ENCODE peak calls at places on chromosome 18, in ten cellular contexts. V is uterus, R is GM13976, S is body of pancreas, Z is transverse colon, I is retinal pigment epithelial cell, F is HL-60, A is Calu3, T is IMR-90, W is mesothelial cell of epicardium. J is an unnamed sample.

GRCh38 chr18:51009071-51009470 is 20.9 kb upstream of the SMAD4 start:
- DNase-seq in V (no peak), R (no peak), S (no peak), Z (no peak), I (no peak), F (peak), A (no peak), T (peak), W (no peak), J (no peak)

GRCh38 chr18:48914581-48915251 is 36.0 kb downstream of the SMAD7 start:
- DNase-seq in V (peak), R (no peak), S (no peak), Z (no peak), I (no peak), F (no peak), A (no peak), T (no peak), W (no peak), J (no peak)

GRCh38 chr18:23934863-23935262 is 79.7 kb upstream of the TTC39C start:
- DNase-seq in V (no peak), R (no peak), S (no peak), Z (no peak), I (no peak), F (no peak), A (no peak), T (no peak), W (no peak), J (no peak)

GRCh38 chr18:21180588-21180987 is 61.4 kb upstream of the GREB1L start:
- DNase-seq in V (no peak), R (no peak), S (no peak), Z (no peak), I (no peak), F (no peak), A (no peak), T (no peak), W (no peak), J (no peak)

GRCh38 chr18:22471546-22472131 is 53.9 kb upstream of the CTAGE1 start:
- DNase-seq in V (no peak), R (no peak), S (peak), Z (no peak), I (peak), F (no peak), A (no peak), T (peak), W (no peak), J (no peak)

GRCh38 chr18:78984941-78985784 is 5.5 kb downstream of the SALL3 start:
- DNase-seq in V (no peak), R (no peak), S (no peak), Z (no peak), I (peak), F (peak), A (no peak), T (no peak), W (no peak), J (peak)

GRCh38 chr18:28728891-28729290 is 552.0 kb upstream of the CDH2 start:
- DNase-seq in V (no peak), R (no peak), S (no peak), Z (no peak), I (no peak), F (no peak), A (no peak), T (peak), W (no peak), J (no peak)

GRCh38 chr18:58215005-58215404 is 171.0 kb downstream of the NEDD4L start:
- DNase-seq in V (no peak), R (no peak), S (no peak), Z (no peak), I (no peak), F (no peak), A (no peak), T (no peak), W (no peak), J (no peak)

GRCh38 chr18:464311-464659 is 36.2 kb downstream of the COLEC12 start:
- DNase-seq in V (no peak), R (no peak), S (no peak), Z (no peak), I (no peak), F (peak), A (no peak), T (no peak), W (no peak), J (no peak)

GRCh38 chr18:36942264-36942663 is 113.3 kb downstream of the KIAA1328 start:
- DNase-seq in V (no peak), R (peak), S (peak), Z (no peak), I (peak), F (peak), A (peak), T (peak), W (no peak), J (peak)

GRCh38 chr18:30828700-30829099 is 213.8 kb downstream of the DSC3 start:
- DNase-seq in V (no peak), R (no peak), S (no peak), Z (no peak), I (no peak), F (no peak), A (peak), T (no peak), W (no peak), J (no peak)

GRCh38 chr18:6891788-6892187 is 162.3 kb downstream of the ARHGAP28 start:
- DNase-seq in V (no peak), R (no peak), S (no peak), Z (no peak), I (no peak), F (no peak), A (no peak), T (peak), W (no peak), J (no peak)

GRCh38 chr18:12032786-12033642 is 51.7 kb downstream of the IMPA2 start:
- DNase-seq in V (no peak), R (no peak), S (no peak), Z (no peak), I (no peak), F (no peak), A (no peak), T (peak), W (no peak), J (no peak)

GRCh38 chr18:39946623-39947061 is 2008.4 kb upstream of the PIK3C3 start:
- DNase-seq in V (no peak), R (no peak), S (no peak), Z (no peak), I (peak), F (no peak), A (peak), T (peak), W (no peak), J (no peak)

GRCh38 chr18:44620821-44621220 is 59.9 kb upstream of the SETBP1 start:
- DNase-seq in V (no peak), R (no peak), S (no peak), Z (no peak), I (no peak), F (no peak), A (no peak), T (no peak), W (no peak), J (no peak)

GRCh38 chr18:13265901-13266207 is 47.3 kb downstream of the LDLRAD4 start:
- DNase-seq in V (no peak), R (no peak), S (no peak), Z (no peak), I (no peak), F (no peak), A (no peak), T (no peak), W (no peak), J (no peak)

GRCh38 chr18:12013186-12013916 is 32.0 kb downstream of the IMPA2 start:
- DNase-seq in V (no peak), R (no peak), S (no peak), Z (no peak), I (no peak), F (peak), A (no peak), T (no peak), W (no peak), J (no peak)

GRCh38 chr18:7617738-7618422 is 50.8 kb downstream of the PTPRM start:
- DNase-seq in V (peak), R (no peak), S (peak), Z (peak), I (peak), F (no peak), A (no peak), T (peak), W (no peak), J (no peak)

GRCh38 chr18:67373636-67374035 is 142.9 kb downstream of the DSEL start:
- DNase-seq in V (no peak), R (no peak), S (no peak), Z (no peak), I (no peak), F (no peak), A (no peak), T (no peak), W (no peak), J (no peak)

GRCh38 chr18:68848242-68848641 is 50.4 kb downstream of the CCDC102B start:
- DNase-seq in V (no peak), R (no peak), S (no peak), Z (no peak), I (no peak), F (no peak), A (no peak), T (no peak), W (no peak), J (no peak)

GRCh38 chr18:23912356-23912755 is 102.2 kb upstream of the TTC39C start:
- DNase-seq in V (no peak), R (no peak), S (no peak), Z (no peak), I (no peak), F (no peak), A (no peak), T (peak), W (no peak), J (no peak)

GRCh38 chr18:9714832-9715343 is 6.8 kb downstream of the RAB31 start:
- DNase-seq in V (no peak), R (no peak), S (no peak), Z (no peak), I (no peak), F (no peak), A (no peak), T (no peak), W (no peak), J (no peak)

GRCh38 chr18:70671889-70672551 is 383.2 kb downstream of the SOCS6 start:
- DNase-seq in V (no peak), R (no peak), S (no peak), Z (no peak), I (no peak), F (no peak), A (no peak), T (no peak), W (no peak), J (no peak)

GRCh38 chr18:43780782-43781340 is 503.6 kb upstream of the SYT4 start:
- DNase-seq in V (no peak), R (no peak), S (no peak), Z (no peak), I (no peak), F (no peak), A (no peak), T (peak), W (no peak), J (no peak)

GRCh38 chr18:45571714-45572113 is 43.6 kb upstream of the SLC14A2 start:
- DNase-seq in V (no peak), R (no peak), S (no peak), Z (no peak), I (no peak), F (no peak), A (no peak), T (no peak), W (no peak), J (no peak)

DNA sequence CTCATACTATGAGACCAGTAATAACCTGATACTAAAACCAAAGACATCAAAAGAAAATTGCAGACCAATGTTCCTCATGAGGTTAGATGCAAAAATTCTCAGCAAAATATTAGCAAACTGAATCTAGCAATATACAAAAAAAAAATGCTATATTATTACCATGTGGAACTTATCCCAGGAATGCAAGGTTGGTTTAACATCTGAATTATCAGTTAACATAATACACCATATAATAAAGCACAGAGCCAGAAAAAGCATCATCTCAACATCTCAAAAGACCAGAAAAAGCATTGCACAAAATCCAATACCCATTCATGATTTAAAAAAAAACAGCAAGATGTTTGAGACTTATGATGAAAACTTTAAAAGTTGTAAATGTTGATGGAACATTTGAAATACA is 8.3 kb upstream of the ZCCHC2 start:
- DNase-seq in V (no peak), R (no peak), S (no peak), Z (no peak), I (no peak), F (no peak), A (no peak), T (no peak), W (no peak), J (no peak)
- TF ChIP-seq CTCF in V (no peak), R (no peak), S (no peak), Z (no peak), I (no peak), F (no peak), A (no peak), T (no peak), W (no peak), J (no peak)

GRCh38 chr18:46630991-46631390 is 26.0 kb downstream of the LOXHD1 start:
- DNase-seq in V (no peak), R (no peak), S (no peak), Z (no peak), I (no peak), F (no peak), A (no peak), T (no peak), W (no peak), J (no peak)
- TF ChIP-seq CTCF in V (no peak), R (no peak), S (no peak), Z (no peak), I (no peak), F (no peak), A (no peak), T (no peak), W (no peak), J (no peak)

DNA sequence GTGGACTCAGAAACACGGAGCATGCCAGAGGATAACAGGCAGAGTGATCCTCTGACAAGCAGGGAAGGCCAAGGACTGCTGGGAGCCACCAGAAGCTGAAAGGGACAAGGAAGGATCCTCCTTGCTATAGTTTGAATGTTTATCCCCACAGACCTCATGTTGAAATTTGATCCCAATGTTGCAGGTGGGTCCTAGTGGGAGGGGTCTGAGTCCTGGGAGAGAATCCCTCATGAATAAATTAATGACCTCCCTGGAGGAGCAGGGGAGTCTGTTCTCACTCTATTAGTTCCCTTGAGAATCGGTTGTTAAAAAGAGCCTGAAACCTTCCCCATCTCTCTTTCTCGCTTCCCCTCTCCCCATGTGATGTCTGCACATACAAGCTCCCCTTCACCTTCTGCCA is 124.4 kb downstream of the FBXO15 start:
- DNase-seq in V (no peak), R (no peak), S (no peak), Z (no peak), I (no peak), F (no peak), A (no peak), T (no peak), W (no peak), J (no peak)
- TF ChIP-seq CTCF in V (no peak), R (no peak), S (no peak), Z (no peak), I (no peak), F (no peak), A (no peak), T (no peak), W (no peak), J (no peak)

GRCh38 chr18:32018331-32019250 is at the start of gene RNF125:
- DNase-seq in V (peak), R (peak), S (peak), Z (peak), I (peak), F (peak), A (peak), T (peak), W (peak), J (peak)
- TF ChIP-seq CTCF in V (no peak), R (no peak), S (no peak), Z (no peak), I (no peak), F (no peak), A (no peak), T (no peak), W (no peak), J (no peak)

DNA sequence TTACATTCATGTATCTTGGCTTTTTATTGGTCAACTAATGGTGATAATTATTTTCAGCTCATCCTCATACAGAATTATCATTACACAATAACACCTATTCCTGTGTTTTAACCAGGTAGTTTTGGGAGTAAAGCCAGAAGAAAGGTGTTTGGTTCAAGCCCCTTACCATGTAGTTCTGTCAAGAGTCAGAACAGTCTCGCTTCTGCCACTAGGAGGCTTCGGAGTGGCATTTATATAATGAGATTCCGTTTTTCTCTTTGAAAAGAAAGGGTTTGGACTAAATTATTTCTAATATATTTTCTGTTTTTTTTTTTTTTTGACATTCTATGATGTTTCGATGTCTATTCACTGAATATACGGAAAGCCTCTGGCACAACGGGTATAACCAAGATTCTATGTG is 217.8 kb downstream of the CDH7 start:
- DNase-seq in V (no peak), R (no peak), S (no peak), Z (no peak), I (no peak), F (no peak), A (no peak), T (no peak), W (no peak), J (peak)
- TF ChIP-seq CTCF in V (no peak), R (no peak), S (no peak), Z (peak), I (peak), F (peak), A (peak), T (no peak), W (peak), J (peak)

GRCh38 chr18:76475450-76476203 is 19.4 kb downstream of the ZNF516 start:
- DNase-seq in V (no peak), R (no peak), S (no peak), Z (no peak), I (no peak), F (peak), A (no peak), T (no peak), W (no peak), J (no peak)
- TF ChIP-seq CTCF in V (no peak), R (no peak), S (no peak), Z (no peak), I (peak), F (no peak), A (no peak), T (no peak), W (no peak), J (no peak)

GRCh38 chr18:5546660-5547059 is 2.9 kb upstream of the EPB41L3 start:
- DNase-seq in V (no peak), R (no peak), S (no peak), Z (no peak), I (no peak), F (peak), A (no peak), T (peak), W (no peak), J (peak)
- TF ChIP-seq CTCF in V (peak), R (no peak), S (no peak), Z (peak), I (peak), F (peak), A (no peak), T (peak), W (no peak), J (no peak)

DNA sequence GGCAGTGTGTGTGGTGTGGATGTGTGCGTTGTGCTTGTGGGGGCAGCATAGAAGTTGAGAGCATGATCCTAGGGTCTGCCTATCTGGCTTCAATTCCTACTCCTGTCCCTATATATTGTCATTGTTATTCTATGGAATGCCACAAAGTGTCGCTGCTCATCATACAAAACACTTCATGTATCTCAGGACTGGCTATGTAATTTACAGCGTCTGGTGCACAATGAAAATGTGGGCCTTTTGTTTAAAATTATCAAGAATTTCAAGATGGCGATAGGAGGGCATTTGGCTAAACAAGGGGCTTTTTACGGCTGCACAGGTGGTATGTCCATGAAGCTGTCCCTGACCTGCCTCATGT is 3.4 kb downstream of the SERPINB2 start:
- DNase-seq in V (no peak), R (no peak), S (no peak), Z (no peak), I (no peak), F (peak), A (no peak), T (peak), W (no peak), J (no peak)
- TF ChIP-seq CTCF in V (no peak), R (peak), S (no peak), Z (peak), I (peak), F (peak), A (no peak), T (peak), W (no peak), J (no peak)

DNA sequence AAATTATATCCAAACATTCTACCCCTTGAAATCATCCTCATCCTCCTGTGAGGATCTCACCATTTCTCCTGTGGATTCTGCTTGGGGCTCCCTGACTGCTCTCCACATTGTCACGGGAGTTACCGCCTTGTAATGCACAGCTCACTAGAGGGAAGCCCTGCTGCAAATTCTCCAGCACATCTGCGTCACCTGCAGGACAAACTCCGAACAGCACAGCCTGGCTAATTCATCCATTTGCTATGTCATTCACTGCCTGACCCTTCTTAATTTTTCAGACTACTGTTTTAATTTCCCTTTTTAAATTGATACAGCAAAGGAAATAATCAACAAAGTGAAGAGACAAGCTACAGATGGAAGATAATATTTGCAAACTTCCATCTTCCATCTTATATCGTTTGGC is 627.4 kb downstream of the FBXO15 start:
- DNase-seq in V (no peak), R (no peak), S (no peak), Z (no peak), I (no peak), F (no peak), A (no peak), T (peak), W (no peak), J (peak)
- TF ChIP-seq CTCF in V (no peak), R (peak), S (no peak), Z (no peak), I (peak), F (no peak), A (no peak), T (no peak), W (peak), J (peak)

GRCh38 chr18:3234457-3234856 is 13.1 kb upstream of the MYL12A start:
- DNase-seq in V (no peak), R (no peak), S (no peak), Z (no peak), I (no peak), F (no peak), A (no peak), T (no peak), W (no peak), J (no peak)
- TF ChIP-seq CTCF in V (no peak), R (no peak), S (no peak), Z (no peak), I (no peak), F (no peak), A (no peak), T (no peak), W (no peak), J (no peak)